ENCODE peak calls at places on chromosomes 5 and 9, in four cellular contexts. L is SK-N-SH, W is MM.1S, R is OCI-LY7. Z is an unnamed sample.

GRCh38 chr5:172187118-172188032 is 649 bp downstream of the STK10 start:
- DNase-seq in L (peak; percentile 71), W (peak; percentile 60), R (peak; percentile 76), Z (peak; percentile 91)

GRCh38 chr5:548256-548655 is 24.0 kb upstream of the SLC9A3 start:
- DNase-seq in L (no peak), W (no peak), R (no peak), Z (no peak)

GRCh38 chr5:5126444-5126843 is 13.7 kb upstream of the ADAMTS16 start:
- DNase-seq in L (no peak), W (no peak), R (no peak), Z (peak; percentile 76)

GRCh38 chr5:160181965-160182622 is 47.2 kb upstream of the FABP6 start:
- DNase-seq in L (no peak), W (no peak), R (no peak), Z (peak; percentile 28)

GRCh38 chr9:95857122-95857521 is 18.4 kb upstream of the ERCC6L2 start:
- DNase-seq in L (peak; percentile 53), W (no peak), R (no peak), Z (peak; percentile 82)

GRCh38 chr5:88823201-88823600 is 59.8 kb downstream of the MEF2C start:
- DNase-seq in L (no peak), W (no peak), R (no peak), Z (no peak)

GRCh38 chr9:68705636-68706578 is 867 bp downstream of the PIP5K1B start:
- DNase-seq in L (peak; percentile 31), W (no peak), R (no peak), Z (no peak)

GRCh38 chr9:137136261-137136925 is 2.6 kb upstream of the GRIN1 start:
- DNase-seq in L (no peak), W (peak; percentile 5), R (no peak), Z (no peak)

GRCh38 chr9:126386088-126386487 is 59.5 kb downstream of the MVB12B start:
- DNase-seq in L (no peak), W (no peak), R (peak; percentile 11), Z (peak; percentile 43)

GRCh38 chr5:68459500-68460139 is 244.1 kb downstream of the PIK3R1 start:
- DNase-seq in L (no peak), W (no peak), R (no peak), Z (no peak)

GRCh38 chr5:169803077-169803981 is 166.3 kb downstream of the DOCK2 start:
- DNase-seq in L (peak; percentile 59), W (no peak), R (no peak), Z (peak; percentile 33)

GRCh38 chr5:62466228-62466627 is 53.7 kb downstream of the IPO11 start:
- DNase-seq in L (no peak), W (no peak), R (no peak), Z (no peak)

GRCh38 chr9:121196389-121196788 is 5.3 kb downstream of the RAB14 start:
- DNase-seq in L (peak; percentile 12), W (no peak), R (no peak), Z (no peak)

GRCh38 chr5:122896598-122897282 is 51.3 kb downstream of the SNX24 start:
- DNase-seq in L (no peak), W (peak; percentile 21), R (peak; percentile 4), Z (peak; percentile 34)

GRCh38 chr5:74934949-74935751 is 69.0 kb upstream of the FAM169A start:
- DNase-seq in L (no peak), W (no peak), R (no peak), Z (peak; percentile 55)

GRCh38 chr9:86903461-86904010 is 43.8 kb downstream of the GAS1 start:
- DNase-seq in L (no peak), W (no peak), R (no peak), Z (no peak)

GRCh38 chr9:96651626-96652025 is 3.5 kb downstream of the PRXL2C start:
- DNase-seq in L (peak; percentile 48), W (peak; percentile 17), R (peak; percentile 36), Z (peak; percentile 61)

GRCh38 chr5:146993876-146994530 is 115.4 kb upstream of the PPP2R2B start:
- DNase-seq in L (no peak), W (no peak), R (no peak), Z (peak; percentile 51)

GRCh38 chr5:149940077-149940574 is 4.5 kb downstream of the PDE6A start:
- DNase-seq in L (no peak), W (peak; percentile 33), R (no peak), Z (peak; percentile 42)

GRCh38 chr9:114484854-114485443 is 20.3 kb downstream of the WHRN start:
- DNase-seq in L (no peak), W (peak; percentile 98), R (no peak), Z (peak; percentile 57)

GRCh38 chr5:164475339-164475977 is 970.0 kb downstream of the MAT2B start:
- DNase-seq in L (peak; percentile 25), W (peak; percentile 42), R (peak; percentile 10), Z (peak; percentile 31)

GRCh38 chr9:117046666-117047327 is 359.7 kb downstream of the TRIM32 start:
- DNase-seq in L (no peak), W (no peak), R (no peak), Z (no peak)
- TF ChIP-seq CTCF in L (peak; percentile 20), W (no peak), R (peak; percentile 42), Z (peak; percentile 29)

GRCh38 chr9:37602817-37603216 is 10.4 kb upstream of the TOMM5 start:
- DNase-seq in L (no peak), W (no peak), R (no peak), Z (peak; percentile 81)
- TF ChIP-seq EZH2phosphoT487 in L (no peak), W (no peak), R (no peak), Z (no peak)

DNA sequence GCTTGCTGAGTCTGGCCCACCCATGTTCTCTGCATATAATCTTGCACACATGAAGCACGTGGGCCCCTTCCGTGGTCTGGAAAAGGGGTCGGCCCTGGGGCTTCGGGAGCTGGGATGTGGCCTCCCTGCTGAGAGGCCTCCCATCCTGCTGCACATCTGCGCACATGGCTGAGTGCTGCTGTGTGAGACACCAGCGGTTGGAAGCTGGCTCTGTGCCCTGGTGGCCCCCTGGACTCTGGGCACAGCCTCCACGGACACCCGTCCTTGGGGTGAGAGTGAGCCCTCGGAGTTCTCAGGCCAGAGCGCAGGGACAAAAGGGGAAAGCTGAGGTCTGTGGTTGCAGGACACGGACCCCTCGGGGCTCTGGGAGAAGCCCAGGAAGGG is 115.8 kb downstream of the RXRA start:
- DNase-seq in L (peak; percentile 54), W (no peak), R (no peak), Z (no peak)
- TF ChIP-seq CTCF in L (no peak), W (no peak), R (no peak), Z (no peak)

GRCh38 chr9:109244179-109245132 is 76.4 kb downstream of the EPB41L4B start:
- DNase-seq in L (peak; percentile 71), W (peak; percentile 74), R (peak; percentile 75), Z (peak; percentile 74)

GRCh38 chr9:109241207-109241606 is 74.2 kb upstream of the FRRS1L start:
- DNase-seq in L (no peak), W (no peak), R (no peak), Z (no peak)

GRCh38 chr9:109241931-109242330 is 74.9 kb upstream of the FRRS1L start:
- DNase-seq in L (no peak), W (no peak), R (no peak), Z (no peak)

GRCh38 chr9:109245300-109245897 is 75.5 kb downstream of the EPB41L4B start:
- DNase-seq in L (no peak), W (no peak), R (no peak), Z (peak; percentile 35)

GRCh38 chr9:109242751-109243150 is 75.7 kb upstream of the FRRS1L start:
- DNase-seq in L (no peak), W (no peak), R (no peak), Z (no peak)
- TF ChIP-seq EZH2phosphoT487 in L (no peak), W (no peak), R (no peak), Z (no peak)

DNA sequence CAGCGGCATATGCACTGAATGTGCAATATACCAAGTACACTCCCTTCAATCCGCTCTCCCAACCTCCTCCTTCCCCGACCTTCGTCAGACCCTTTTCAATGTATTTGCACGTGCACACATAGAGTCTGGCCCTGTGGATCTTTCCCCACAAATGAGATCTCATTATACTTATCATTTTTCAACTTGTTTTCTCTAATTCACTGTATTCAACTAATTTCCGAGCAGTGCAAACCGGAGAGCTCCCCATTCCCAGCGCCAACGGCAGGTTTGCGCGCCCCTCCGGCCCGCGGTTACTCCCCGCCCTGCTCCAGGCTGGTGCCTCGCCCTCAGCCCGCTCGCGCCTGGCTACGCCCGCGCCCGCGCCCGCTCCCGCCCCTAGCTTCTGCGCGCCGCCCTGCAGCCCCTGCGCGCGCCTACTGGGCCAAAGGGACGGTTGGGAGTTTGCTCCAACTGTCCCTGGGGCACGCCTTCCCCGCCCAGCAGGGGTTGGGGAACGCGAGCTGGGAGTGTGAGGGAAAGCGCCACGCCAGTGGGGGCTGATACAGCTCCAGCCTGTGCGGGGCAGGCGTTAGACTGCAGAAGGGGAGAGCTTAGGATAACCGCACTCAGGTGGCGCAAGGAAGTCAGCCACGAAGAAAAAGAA is 3.3 kb upstream of the CDC20B start:
- DNase-seq in L (peak; percentile 71), W (peak; percentile 54), R (peak; percentile 24), Z (peak; percentile 73)
- TF ChIP-seq CTCF in L (no peak), W (peak; percentile 21), R (no peak), Z (no peak)

GRCh38 chr5:56064984-56065383 is 70.2 kb upstream of the IL6ST start:
- DNase-seq in L (no peak), W (no peak), R (no peak), Z (peak; percentile 45)
- TF ChIP-seq EZH2phosphoT487 in L (no peak), W (no peak), R (no peak), Z (no peak)

GRCh38 chr5:125713406-125713805 is 709.8 kb upstream of the GRAMD2B start:
- DNase-seq in L (no peak), W (no peak), R (no peak), Z (no peak)

GRCh38 chr5:125704888-125705287 is 718.3 kb upstream of the GRAMD2B start:
- DNase-seq in L (no peak), W (no peak), R (no peak), Z (no peak)

GRCh38 chr5:125703616-125704015 is 719.6 kb upstream of the GRAMD2B start:
- DNase-seq in L (no peak), W (no peak), R (no peak), Z (peak; percentile 30)

GRCh38 chr5:125712397-125712796 is 710.8 kb upstream of the GRAMD2B start:
- DNase-seq in L (no peak), W (no peak), R (no peak), Z (no peak)

GRCh38 chr5:125708583-125708982 is 714.6 kb upstream of the GRAMD2B start:
- DNase-seq in L (no peak), W (no peak), R (no peak), Z (no peak)
- TF ChIP-seq CTCF in L (no peak), W (no peak), R (no peak), Z (no peak)

GRCh38 chr5:140868721-140869554 is at the start of gene PCDHA11:
- DNase-seq in L (no peak), W (peak; percentile 69), R (no peak), Z (no peak)
- TF ChIP-seq EZH2phosphoT487 in L (no peak), W (no peak), R (no peak), Z (no peak)

DNA sequence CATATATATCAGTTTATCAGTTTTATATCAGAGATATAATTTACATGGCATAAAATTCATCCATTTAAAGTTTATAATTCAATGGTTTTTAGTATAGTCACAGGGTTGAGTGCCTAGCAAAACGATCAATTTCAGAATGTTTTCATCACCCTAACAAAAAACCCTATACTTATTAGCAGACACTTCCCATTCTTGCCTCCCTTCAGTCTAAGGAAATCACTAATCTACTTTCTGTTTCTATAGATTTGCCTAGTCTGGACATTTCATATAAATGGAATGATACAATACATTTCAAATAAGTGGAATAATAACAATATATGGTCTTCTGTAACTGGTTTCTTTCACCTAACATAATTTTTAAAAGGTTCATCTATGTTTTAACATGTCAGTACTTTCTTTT is 9.6 kb upstream of the LNPEP start:
- DNase-seq in L (no peak), W (no peak), R (no peak), Z (no peak)
- TF ChIP-seq CTCF in L (no peak), W (no peak), R (no peak), Z (no peak)

GRCh38 chr9:136100700-136101614 is 5.9 kb upstream of the NACC2 start:
- DNase-seq in L (no peak), W (no peak), R (peak; percentile 48), Z (peak; percentile 23)
- TF ChIP-seq EZH2phosphoT487 in L (no peak), W (no peak), R (no peak), Z (no peak)

Z was measured in PC-3.